ENCODE peak calls at places on chromosomes 1 and 21, in seven cellular contexts. M is GM23248, Y is body of pancreas, I is uterus, U is neural progenitor cell, X is IMR-90, E is endothelial cell of umbilical vein. O is an unnamed sample.

GRCh38 chr1:197200468-197200899 is 54.0 kb upstream of the ASPM start:
- DNase-seq in X (peak; percentile 5), Y (no peak), M (peak; percentile 61), U (peak; percentile 12), I (no peak), E (peak; percentile 67), O (peak; percentile 6)

GRCh38 chr1:225290244-225290643 is 137.6 kb downstream of the LBR start:
- DNase-seq in Y (no peak), U (no peak), X (no peak), I (no peak), E (no peak), M (no peak), O (no peak)

GRCh38 chr21:44920694-44921604 is at the start of gene ITGB2:
- DNase-seq in E (no peak), I (no peak), Y (no peak), U (no peak), X (no peak), M (no peak), O (no peak)

GRCh38 chr1:203083463-203083921 is 2.3 kb downstream of the MYOG start:
- DNase-seq in X (no peak), Y (no peak), M (no peak), E (no peak), I (no peak), U (no peak), O (no peak)

GRCh38 chr1:175206687-175207086 is 14.1 kb upstream of the KIAA0040 start:
- DNase-seq in M (no peak), E (peak; percentile 47), X (no peak), Y (no peak), U (no peak), I (no peak), O (no peak)

GRCh38 chr1:110515896-110516295 is 3.1 kb downstream of the KCNA10 start:
- DNase-seq in M (no peak), Y (no peak), E (no peak), X (peak; percentile 6), U (no peak), I (no peak), O (no peak)

GRCh38 chr1:227390525-227390924 is 72.2 kb upstream of the CDC42BPA start:
- DNase-seq in M (peak; percentile 16), I (no peak), E (no peak), U (no peak), X (no peak), Y (no peak), O (no peak)

GRCh38 chr1:234478152-234478480 is 863 bp downstream of the TARBP1 start:
- DNase-seq in I (no peak), E (no peak), U (peak; percentile 78), X (peak; percentile 28), Y (peak; percentile 79), M (peak; percentile 80), O (no peak)

GRCh38 chr1:8342325-8342724 is 24.4 kb downstream of the SLC45A1 start:
- DNase-seq in U (no peak), M (no peak), X (peak; percentile 58), Y (no peak), I (peak; percentile 47), E (no peak), O (no peak)

GRCh38 chr1:38046884-38047602 is 450 bp upstream of the POU3F1 start:
- DNase-seq in Y (peak; percentile 74), X (peak; percentile 67), E (peak; percentile 71), U (peak; percentile 91), M (peak; percentile 80), I (peak; percentile 87), O (peak; percentile 91)

GRCh38 chr1:37817481-37817880 is 9.5 kb upstream of the YRDC start:
- DNase-seq in I (no peak), X (peak; percentile 40), Y (peak; percentile 78), E (no peak), U (peak; percentile 52), M (no peak), O (no peak)

GRCh38 chr1:13749543-13750307 is 49.7 kb downstream of the PRDM2 start:
- DNase-seq in U (peak; percentile 82), E (peak; percentile 47), I (peak; percentile 54), X (peak; percentile 36), M (peak; percentile 82), Y (peak; percentile 56), O (peak; percentile 51)

GRCh38 chr1:151583796-151584195 is 28.1 kb upstream of the SNX27 start:
- DNase-seq in M (no peak), I (no peak), Y (no peak), E (no peak), U (no peak), X (no peak), O (no peak)

GRCh38 chr1:43492816-43493215 is 37.9 kb upstream of the PTPRF start:
- DNase-seq in U (no peak), X (peak; percentile 36), E (peak; percentile 82), I (no peak), M (peak; percentile 64), Y (no peak), O (no peak)

GRCh38 chr1:159932296-159933285 is 7.3 kb upstream of the TAGLN2 start:
- DNase-seq in E (no peak), X (peak; percentile 26), M (no peak), I (no peak), Y (no peak), U (no peak), O (no peak)

GRCh38 chr21:28903448-28903847 is 89.2 kb downstream of the LTN1 start:
- DNase-seq in E (no peak), X (no peak), M (no peak), Y (no peak), I (no peak), U (no peak), O (no peak)

GRCh38 chr1:167628754-167629515 is 1.1 kb upstream of the RCSD1 start:
- DNase-seq in M (no peak), I (no peak), Y (no peak), U (no peak), E (no peak), X (no peak), O (no peak)

GRCh38 chr1:172390620-172391491 is 29.6 kb upstream of the C1orf105 start:
- DNase-seq in X (no peak), I (peak; percentile 21), E (peak; percentile 28), Y (no peak), U (peak; percentile 23), M (peak; percentile 81), O (no peak)

GRCh38 chr1:50418600-50419109 is 4.6 kb downstream of the DMRTA2 start:
- DNase-seq in Y (no peak), E (no peak), X (no peak), M (peak; percentile 40), I (no peak), U (peak; percentile 77), O (peak; percentile 40)

GRCh38 chr21:44816761-44817505 is 929 bp downstream of the SUMO3 start:
- DNase-seq in Y (no peak), X (no peak), I (peak; percentile 37), E (no peak), U (no peak), M (no peak), O (no peak)

GRCh38 chr1:205346956-205347574 is 9.7 kb downstream of the KLHDC8A start:
- DNase-seq in I (no peak), Y (no peak), E (no peak), X (no peak), M (peak; percentile 26), U (no peak), O (no peak)

GRCh38 chr1:119626146-119626545 is 21.9 kb downstream of the ZNF697 start:
- DNase-seq in M (no peak), X (no peak), U (no peak), Y (no peak), E (no peak), I (no peak), O (no peak)

GRCh38 chr1:9292361-9293240 is at the start of gene SPSB1:
- DNase-seq in M (peak; percentile 91), E (peak; percentile 79), Y (peak; percentile 81), U (peak; percentile 88), X (peak; percentile 78), I (peak; percentile 81), O (peak; percentile 78)

GRCh38 chr1:1980467-1981141 is 23.0 kb downstream of the CFAP74 start:
- DNase-seq in X (no peak), U (no peak), Y (no peak), I (no peak), M (no peak), E (no peak), O (no peak)

GRCh38 chr1:1978108-1978507 is 25.5 kb downstream of the CFAP74 start:
- DNase-seq in M (no peak), X (no peak), Y (no peak), U (no peak), I (no peak), E (no peak), O (no peak)

GRCh38 chr1:1979482-1980165 is 24.0 kb downstream of the CFAP74 start:
- DNase-seq in Y (no peak), M (no peak), X (no peak), I (no peak), E (no peak), U (no peak), O (no peak)

GRCh38 chr1:1982379-1983232 is 21.0 kb downstream of the CFAP74 start:
- DNase-seq in Y (no peak), M (no peak), U (no peak), E (no peak), I (no peak), X (no peak), O (no peak)

GRCh38 chr1:1981142-1981500 is 22.5 kb downstream of the CFAP74 start:
- DNase-seq in Y (no peak), U (no peak), M (no peak), E (no peak), X (no peak), I (no peak), O (no peak)
- H3K27me3 ChIP-seq in Y (no peaks in the 10 kb centered on the region), U (no peaks in the 10 kb centered on the region), M (no peaks in the 10 kb centered on the region), E (no peaks in the 10 kb centered on the region), X (peaks cover 6% of the 10 kb centered on the region), I (no peaks in the 10 kb centered on the region), O (no peaks in the 10 kb centered on the region)

GRCh38 chr1:202046748-202047708 is 36.6 kb downstream of the ELF3 start:
- DNase-seq in E (no peak), U (no peak), X (no peak), M (peak; percentile 54), Y (no peak), I (no peak), O (no peak)
- H3K27me3 ChIP-seq in E (peaks cover 2% of the 10 kb centered on the region), U (no peaks in the 10 kb centered on the region), X (peaks cover 13% of the 10 kb centered on the region), M (no peaks in the 10 kb centered on the region), Y (no peaks in the 10 kb centered on the region), I (no peaks in the 10 kb centered on the region), O (no peaks in the 10 kb centered on the region)

DNA sequence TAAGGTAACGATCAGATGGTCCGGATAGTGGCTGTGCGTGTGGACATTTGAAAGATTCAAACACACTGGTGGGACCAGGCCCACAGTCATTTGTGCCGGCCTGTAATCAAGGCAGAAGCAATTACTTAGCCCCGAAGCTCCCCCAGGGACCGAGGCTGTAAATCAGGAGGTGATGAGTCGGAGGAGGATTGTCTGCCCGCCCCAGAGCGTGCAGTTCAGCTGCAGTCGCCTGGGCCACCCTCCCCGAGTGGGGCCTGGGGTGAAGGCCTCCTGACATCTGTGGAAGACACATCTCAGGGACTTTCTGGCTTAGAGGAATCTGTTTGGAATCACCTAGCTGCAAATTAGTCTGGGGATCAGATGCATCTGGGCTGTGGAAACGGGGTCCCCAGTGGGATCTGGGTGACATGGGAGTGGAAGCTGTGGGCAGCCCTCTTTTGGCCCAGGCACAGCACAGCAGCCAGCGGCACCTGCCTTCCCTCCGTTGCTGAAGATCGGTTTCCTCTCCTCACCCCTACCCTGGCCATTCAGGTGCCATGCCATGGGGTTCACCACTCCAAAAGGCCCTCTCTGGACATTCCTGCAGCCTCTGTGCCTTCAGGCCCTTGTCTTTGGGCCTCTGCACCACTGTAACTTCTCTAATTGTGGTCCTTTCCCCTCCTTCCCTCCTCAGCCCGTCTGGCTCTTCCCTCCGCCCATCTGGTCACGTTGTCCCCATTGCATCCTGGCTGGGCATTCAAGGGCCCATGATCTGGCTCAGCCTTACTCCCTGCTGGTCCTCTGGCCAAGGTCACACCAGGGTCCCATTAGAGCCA is 25.7 kb downstream of the LHX4 start:
- DNase-seq in M (no peak), X (no peak), U (no peak), I (no peak), Y (no peak), E (no peak), O (no peak)
- H3K27me3 ChIP-seq in M (peaks cover 3% of the 10 kb centered on the region), X (peaks cover 29% of the 10 kb centered on the region), U (no peaks in the 10 kb centered on the region), I (no peaks in the 10 kb centered on the region), Y (no peaks in the 10 kb centered on the region), E (no peaks in the 10 kb centered on the region), O (no peaks in the 10 kb centered on the region)

GRCh38 chr1:963746-964525 is 2.3 kb upstream of the PLEKHN1 start:
- DNase-seq in Y (no peak), X (no peak), M (no peak), U (no peak), I (no peak), E (no peak), O (no peak)
- H3K27me3 ChIP-seq in Y (no peaks in the 10 kb centered on the region), X (no peaks in the 10 kb centered on the region), M (no peaks in the 10 kb centered on the region), U (peaks cover 72% of the 10 kb centered on the region), I (no peaks in the 10 kb centered on the region), E (no peaks in the 10 kb centered on the region), O (peaks cover 34% of the 10 kb centered on the region)